ENCODE peak calls at places on chromosomes 5 and 9, in ten cellular contexts. One of them, this sample, is unnamed.

GRCh38 chr5:136457390-136458094 is 92.2 kb upstream of the TRPC7 start:
- DNase-seq in brain pericyte: no peak
- DNase-seq in HTR-8/SVneo: no peak
- DNase-seq in NCI-H1105 treated with DMSO at 0.1 percent for 48 hours: peak
- DNase-seq in cardiac fibroblast: no peak
- DNase-seq in KBM-7: no peak
- DNase-seq in RPMI8226: peak
- DNase-seq in skeletal muscle cell: no peak
- DNase-seq in stimulated activated CD4-positive, alpha-beta T cell treated with anti-CD3 and anti-CD28 coated beads, Interleukin-4, amount 100 ng/mL, for 1 hour: no peak
- DNase-seq in amniotic epithelial cell: no peak
- DNase-seq in this sample: no peak

GRCh38 chr5:92543246-92543645 is 1037.8 kb downstream of the NR2F1-AS1 start:
- DNase-seq in brain pericyte: peak
- DNase-seq in HTR-8/SVneo: no peak
- DNase-seq in NCI-H1105 treated with DMSO at 0.1 percent for 48 hours: no peak
- DNase-seq in cardiac fibroblast: peak
- DNase-seq in KBM-7: no peak
- DNase-seq in RPMI8226: no peak
- DNase-seq in skeletal muscle cell: no peak
- DNase-seq in stimulated activated CD4-positive, alpha-beta T cell treated with anti-CD3 and anti-CD28 coated beads, Interleukin-4, amount 100 ng/mL, for 1 hour: no peak
- DNase-seq in amniotic epithelial cell: no peak
- DNase-seq in this sample: no peak

GRCh38 chr9:123389698-123390097 is 33.7 kb downstream of the CRB2 start:
- DNase-seq in brain pericyte: no peak
- DNase-seq in HTR-8/SVneo: no peak
- DNase-seq in NCI-H1105 treated with DMSO at 0.1 percent for 48 hours: no peak
- DNase-seq in cardiac fibroblast: no peak
- DNase-seq in KBM-7: no peak
- DNase-seq in RPMI8226: no peak
- DNase-seq in skeletal muscle cell: no peak
- DNase-seq in stimulated activated CD4-positive, alpha-beta T cell treated with anti-CD3 and anti-CD28 coated beads, Interleukin-4, amount 100 ng/mL, for 1 hour: no peak
- DNase-seq in amniotic epithelial cell: no peak
- DNase-seq in this sample: no peak

GRCh38 chr5:74949976-74950375 is 83.8 kb upstream of the FAM169A start:
- DNase-seq in brain pericyte: no peak
- DNase-seq in HTR-8/SVneo: no peak
- DNase-seq in NCI-H1105 treated with DMSO at 0.1 percent for 48 hours: no peak
- DNase-seq in cardiac fibroblast: no peak
- DNase-seq in KBM-7: no peak
- DNase-seq in RPMI8226: no peak
- DNase-seq in skeletal muscle cell: no peak
- DNase-seq in stimulated activated CD4-positive, alpha-beta T cell treated with anti-CD3 and anti-CD28 coated beads, Interleukin-4, amount 100 ng/mL, for 1 hour: no peak
- DNase-seq in amniotic epithelial cell: no peak
- DNase-seq in this sample: no peak

GRCh38 chr5:138466058-138466899 is 1.0 kb downstream of the EGR1 start:
- DNase-seq in brain pericyte: no peak
- DNase-seq in HTR-8/SVneo: no peak
- DNase-seq in NCI-H1105 treated with DMSO at 0.1 percent for 48 hours: no peak
- DNase-seq in cardiac fibroblast: peak
- DNase-seq in KBM-7: no peak
- DNase-seq in RPMI8226: no peak
- DNase-seq in skeletal muscle cell: no peak
- DNase-seq in stimulated activated CD4-positive, alpha-beta T cell treated with anti-CD3 and anti-CD28 coated beads, Interleukin-4, amount 100 ng/mL, for 1 hour: peak
- DNase-seq in amniotic epithelial cell: peak
- DNase-seq in this sample: no peak

GRCh38 chr5:10519729-10520128 is 44.1 kb upstream of the ANKRD33B start:
- DNase-seq in brain pericyte: no peak
- DNase-seq in HTR-8/SVneo: no peak
- DNase-seq in NCI-H1105 treated with DMSO at 0.1 percent for 48 hours: no peak
- DNase-seq in cardiac fibroblast: no peak
- DNase-seq in KBM-7: no peak
- DNase-seq in RPMI8226: no peak
- DNase-seq in skeletal muscle cell: no peak
- DNase-seq in stimulated activated CD4-positive, alpha-beta T cell treated with anti-CD3 and anti-CD28 coated beads, Interleukin-4, amount 100 ng/mL, for 1 hour: no peak
- DNase-seq in amniotic epithelial cell: no peak
- DNase-seq in this sample: no peak

GRCh38 chr9:110755179-110755578 is 86.6 kb downstream of the MUSK start:
- DNase-seq in brain pericyte: no peak
- DNase-seq in HTR-8/SVneo: no peak
- DNase-seq in NCI-H1105 treated with DMSO at 0.1 percent for 48 hours: no peak
- DNase-seq in cardiac fibroblast: no peak
- DNase-seq in KBM-7: no peak
- DNase-seq in RPMI8226: no peak
- DNase-seq in skeletal muscle cell: no peak
- DNase-seq in stimulated activated CD4-positive, alpha-beta T cell treated with anti-CD3 and anti-CD28 coated beads, Interleukin-4, amount 100 ng/mL, for 1 hour: no peak
- DNase-seq in amniotic epithelial cell: no peak
- DNase-seq in this sample: no peak

GRCh38 chr5:167303582-167303981 is 987.9 kb upstream of the WWC1 start:
- DNase-seq in brain pericyte: no peak
- DNase-seq in HTR-8/SVneo: no peak
- DNase-seq in NCI-H1105 treated with DMSO at 0.1 percent for 48 hours: no peak
- DNase-seq in cardiac fibroblast: no peak
- DNase-seq in KBM-7: no peak
- DNase-seq in RPMI8226: no peak
- DNase-seq in skeletal muscle cell: no peak
- DNase-seq in stimulated activated CD4-positive, alpha-beta T cell treated with anti-CD3 and anti-CD28 coated beads, Interleukin-4, amount 100 ng/mL, for 1 hour: no peak
- DNase-seq in amniotic epithelial cell: no peak
- DNase-seq in this sample: no peak

GRCh38 chr5:2049876-2050275 is 167.2 kb upstream of the IRX4 start:
- DNase-seq in brain pericyte: no peak
- DNase-seq in HTR-8/SVneo: no peak
- DNase-seq in NCI-H1105 treated with DMSO at 0.1 percent for 48 hours: no peak
- DNase-seq in cardiac fibroblast: no peak
- DNase-seq in KBM-7: no peak
- DNase-seq in RPMI8226: no peak
- DNase-seq in skeletal muscle cell: no peak
- DNase-seq in stimulated activated CD4-positive, alpha-beta T cell treated with anti-CD3 and anti-CD28 coated beads, Interleukin-4, amount 100 ng/mL, for 1 hour: no peak
- DNase-seq in amniotic epithelial cell: no peak
- DNase-seq in this sample: no peak

GRCh38 chr9:135340143-135340655 is 139.4 kb upstream of the PPP1R26 start:
- DNase-seq in brain pericyte: no peak
- DNase-seq in HTR-8/SVneo: no peak
- DNase-seq in NCI-H1105 treated with DMSO at 0.1 percent for 48 hours: no peak
- DNase-seq in cardiac fibroblast: no peak
- DNase-seq in KBM-7: no peak
- DNase-seq in RPMI8226: no peak
- DNase-seq in skeletal muscle cell: no peak
- DNase-seq in stimulated activated CD4-positive, alpha-beta T cell treated with anti-CD3 and anti-CD28 coated beads, Interleukin-4, amount 100 ng/mL, for 1 hour: no peak
- DNase-seq in amniotic epithelial cell: no peak
- DNase-seq in this sample: no peak

GRCh38 chr5:172903790-172904189 is 55.4 kb upstream of the RPL26L1 start:
- DNase-seq in brain pericyte: peak
- DNase-seq in HTR-8/SVneo: peak
- DNase-seq in NCI-H1105 treated with DMSO at 0.1 percent for 48 hours: no peak
- DNase-seq in cardiac fibroblast: peak
- DNase-seq in KBM-7: no peak
- DNase-seq in RPMI8226: no peak
- DNase-seq in skeletal muscle cell: peak
- DNase-seq in stimulated activated CD4-positive, alpha-beta T cell treated with anti-CD3 and anti-CD28 coated beads, Interleukin-4, amount 100 ng/mL, for 1 hour: no peak
- DNase-seq in amniotic epithelial cell: peak
- DNase-seq in this sample: peak

GRCh38 chr9:131657890-131658752 is 81.8 kb downstream of the RAPGEF1 start:
- DNase-seq in brain pericyte: no peak
- DNase-seq in HTR-8/SVneo: peak
- DNase-seq in NCI-H1105 treated with DMSO at 0.1 percent for 48 hours: no peak
- DNase-seq in cardiac fibroblast: peak
- DNase-seq in KBM-7: no peak
- DNase-seq in RPMI8226: no peak
- DNase-seq in skeletal muscle cell: peak
- DNase-seq in stimulated activated CD4-positive, alpha-beta T cell treated with anti-CD3 and anti-CD28 coated beads, Interleukin-4, amount 100 ng/mL, for 1 hour: no peak
- DNase-seq in amniotic epithelial cell: peak
- DNase-seq in this sample: no peak

GRCh38 chr5:173180331-173180730 is 36.0 kb downstream of the BNIP1 start:
- DNase-seq in brain pericyte: no peak
- DNase-seq in HTR-8/SVneo: no peak
- DNase-seq in NCI-H1105 treated with DMSO at 0.1 percent for 48 hours: no peak
- DNase-seq in cardiac fibroblast: peak
- DNase-seq in KBM-7: no peak
- DNase-seq in RPMI8226: no peak
- DNase-seq in skeletal muscle cell: no peak
- DNase-seq in stimulated activated CD4-positive, alpha-beta T cell treated with anti-CD3 and anti-CD28 coated beads, Interleukin-4, amount 100 ng/mL, for 1 hour: no peak
- DNase-seq in amniotic epithelial cell: no peak
- DNase-seq in this sample: no peak

GRCh38 chr5:144028058-144028457 is 142.4 kb downstream of the YIPF5 start:
- DNase-seq in brain pericyte: no peak
- DNase-seq in HTR-8/SVneo: no peak
- DNase-seq in NCI-H1105 treated with DMSO at 0.1 percent for 48 hours: peak
- DNase-seq in cardiac fibroblast: peak
- DNase-seq in KBM-7: no peak
- DNase-seq in RPMI8226: no peak
- DNase-seq in skeletal muscle cell: peak
- DNase-seq in stimulated activated CD4-positive, alpha-beta T cell treated with anti-CD3 and anti-CD28 coated beads, Interleukin-4, amount 100 ng/mL, for 1 hour: no peak
- DNase-seq in amniotic epithelial cell: peak
- DNase-seq in this sample: peak

GRCh38 chr5:127706691-127707090 is 3.5 kb downstream of the CCDC192 start:
- DNase-seq in brain pericyte: no peak
- DNase-seq in HTR-8/SVneo: no peak
- DNase-seq in NCI-H1105 treated with DMSO at 0.1 percent for 48 hours: no peak
- DNase-seq in cardiac fibroblast: no peak
- DNase-seq in KBM-7: no peak
- DNase-seq in RPMI8226: no peak
- DNase-seq in skeletal muscle cell: no peak
- DNase-seq in stimulated activated CD4-positive, alpha-beta T cell treated with anti-CD3 and anti-CD28 coated beads, Interleukin-4, amount 100 ng/mL, for 1 hour: no peak
- DNase-seq in amniotic epithelial cell: no peak
- DNase-seq in this sample: no peak

GRCh38 chr9:73173526-73174411 is 22.1 kb downstream of the ANXA1 start:
- DNase-seq in brain pericyte: no peak
- DNase-seq in HTR-8/SVneo: no peak
- DNase-seq in NCI-H1105 treated with DMSO at 0.1 percent for 48 hours: no peak
- DNase-seq in cardiac fibroblast: no peak
- DNase-seq in KBM-7: no peak
- DNase-seq in RPMI8226: no peak
- DNase-seq in skeletal muscle cell: no peak
- DNase-seq in stimulated activated CD4-positive, alpha-beta T cell treated with anti-CD3 and anti-CD28 coated beads, Interleukin-4, amount 100 ng/mL, for 1 hour: no peak
- DNase-seq in amniotic epithelial cell: no peak
- DNase-seq in this sample: no peak

GRCh38 chr5:91403404-91403803 is 20.3 kb upstream of the ARRDC3 start:
- DNase-seq in brain pericyte: no peak
- DNase-seq in HTR-8/SVneo: no peak
- DNase-seq in NCI-H1105 treated with DMSO at 0.1 percent for 48 hours: no peak
- DNase-seq in cardiac fibroblast: peak
- DNase-seq in KBM-7: no peak
- DNase-seq in RPMI8226: no peak
- DNase-seq in skeletal muscle cell: no peak
- DNase-seq in stimulated activated CD4-positive, alpha-beta T cell treated with anti-CD3 and anti-CD28 coated beads, Interleukin-4, amount 100 ng/mL, for 1 hour: no peak
- DNase-seq in amniotic epithelial cell: no peak
- DNase-seq in this sample: no peak

GRCh38 chr9:125631391-125632085 is 75.5 kb downstream of the MAPKAP1 start:
- DNase-seq in brain pericyte: peak
- DNase-seq in HTR-8/SVneo: peak
- DNase-seq in NCI-H1105 treated with DMSO at 0.1 percent for 48 hours: no peak
- DNase-seq in cardiac fibroblast: peak
- DNase-seq in KBM-7: peak
- DNase-seq in RPMI8226: peak
- DNase-seq in skeletal muscle cell: no peak
- DNase-seq in stimulated activated CD4-positive, alpha-beta T cell treated with anti-CD3 and anti-CD28 coated beads, Interleukin-4, amount 100 ng/mL, for 1 hour: no peak
- DNase-seq in amniotic epithelial cell: peak
- DNase-seq in this sample: no peak

GRCh38 chr5:74313896-74314295 is 326.6 kb downstream of the ENC1 start:
- DNase-seq in brain pericyte: no peak
- DNase-seq in HTR-8/SVneo: no peak
- DNase-seq in NCI-H1105 treated with DMSO at 0.1 percent for 48 hours: no peak
- DNase-seq in cardiac fibroblast: no peak
- DNase-seq in KBM-7: no peak
- DNase-seq in RPMI8226: no peak
- DNase-seq in skeletal muscle cell: no peak
- DNase-seq in stimulated activated CD4-positive, alpha-beta T cell treated with anti-CD3 and anti-CD28 coated beads, Interleukin-4, amount 100 ng/mL, for 1 hour: no peak
- DNase-seq in amniotic epithelial cell: no peak
- DNase-seq in this sample: no peak

GRCh38 chr5:95631991-95632675 is 12.2 kb downstream of the GPR150 start:
- DNase-seq in brain pericyte: no peak
- DNase-seq in HTR-8/SVneo: no peak
- DNase-seq in NCI-H1105 treated with DMSO at 0.1 percent for 48 hours: no peak
- DNase-seq in cardiac fibroblast: peak
- DNase-seq in KBM-7: peak
- DNase-seq in RPMI8226: peak
- DNase-seq in skeletal muscle cell: no peak
- DNase-seq in stimulated activated CD4-positive, alpha-beta T cell treated with anti-CD3 and anti-CD28 coated beads, Interleukin-4, amount 100 ng/mL, for 1 hour: peak
- DNase-seq in amniotic epithelial cell: peak
- DNase-seq in this sample: no peak

GRCh38 chr9:78970375-78970774 is 601.4 kb upstream of the TLE4 start:
- DNase-seq in brain pericyte: no peak
- DNase-seq in HTR-8/SVneo: no peak
- DNase-seq in NCI-H1105 treated with DMSO at 0.1 percent for 48 hours: no peak
- DNase-seq in cardiac fibroblast: no peak
- DNase-seq in KBM-7: no peak
- DNase-seq in RPMI8226: no peak
- DNase-seq in skeletal muscle cell: no peak
- DNase-seq in stimulated activated CD4-positive, alpha-beta T cell treated with anti-CD3 and anti-CD28 coated beads, Interleukin-4, amount 100 ng/mL, for 1 hour: no peak
- DNase-seq in amniotic epithelial cell: no peak
- DNase-seq in this sample: no peak

GRCh38 chr5:77851229-77852067 is 75.3 kb upstream of the TBCA start:
- DNase-seq in brain pericyte: no peak
- DNase-seq in HTR-8/SVneo: peak
- DNase-seq in NCI-H1105 treated with DMSO at 0.1 percent for 48 hours: no peak
- DNase-seq in cardiac fibroblast: peak
- DNase-seq in KBM-7: no peak
- DNase-seq in RPMI8226: no peak
- DNase-seq in skeletal muscle cell: no peak
- DNase-seq in stimulated activated CD4-positive, alpha-beta T cell treated with anti-CD3 and anti-CD28 coated beads, Interleukin-4, amount 100 ng/mL, for 1 hour: peak
- DNase-seq in amniotic epithelial cell: peak
- DNase-seq in this sample: no peak

GRCh38 chr5:39697891-39698290 is 273.1 kb upstream of the DAB2 start:
- DNase-seq in brain pericyte: no peak
- DNase-seq in HTR-8/SVneo: no peak
- DNase-seq in NCI-H1105 treated with DMSO at 0.1 percent for 48 hours: no peak
- DNase-seq in cardiac fibroblast: no peak
- DNase-seq in KBM-7: no peak
- DNase-seq in RPMI8226: no peak
- DNase-seq in skeletal muscle cell: no peak
- DNase-seq in stimulated activated CD4-positive, alpha-beta T cell treated with anti-CD3 and anti-CD28 coated beads, Interleukin-4, amount 100 ng/mL, for 1 hour: no peak
- DNase-seq in amniotic epithelial cell: no peak
- DNase-seq in this sample: no peak

GRCh38 chr5:139655727-139656271 is 7.7 kb downstream of the CXXC5 start:
- DNase-seq in brain pericyte: no peak
- DNase-seq in HTR-8/SVneo: no peak
- DNase-seq in NCI-H1105 treated with DMSO at 0.1 percent for 48 hours: no peak
- DNase-seq in cardiac fibroblast: peak
- DNase-seq in KBM-7: no peak
- DNase-seq in RPMI8226: no peak
- DNase-seq in skeletal muscle cell: no peak
- DNase-seq in stimulated activated CD4-positive, alpha-beta T cell treated with anti-CD3 and anti-CD28 coated beads, Interleukin-4, amount 100 ng/mL, for 1 hour: no peak
- DNase-seq in amniotic epithelial cell: peak
- DNase-seq in this sample: no peak

GRCh38 chr5:177447611-177448243 is 1.1 kb downstream of the PRR7 start:
- DNase-seq in brain pericyte: peak
- DNase-seq in HTR-8/SVneo: peak
- DNase-seq in NCI-H1105 treated with DMSO at 0.1 percent for 48 hours: no peak
- DNase-seq in cardiac fibroblast: peak
- DNase-seq in KBM-7: peak
- DNase-seq in RPMI8226: peak
- DNase-seq in skeletal muscle cell: no peak
- DNase-seq in stimulated activated CD4-positive, alpha-beta T cell treated with anti-CD3 and anti-CD28 coated beads, Interleukin-4, amount 100 ng/mL, for 1 hour: peak
- DNase-seq in amniotic epithelial cell: peak
- DNase-seq in this sample: no peak